ENCODE peak calls at places on chromosome 22, in seven cellular contexts. J is pancreas, D is GM12865, K is RWPE2, Y is brain microvascular endothelial cell, M is fibroblast of mammary gland, V is omental fat pad. E is an unnamed sample.

GRCh38 chr22:33932997-33933396 is 12.7 kb upstream of the LARGE1 start:
- DNase-seq in J (no peak), D (peak), K (no peak), Y (no peak), M (no peak), V (no peak), E (no peak)

GRCh38 chr22:39348909-39349505 is 784 bp upstream of the SYNGR1 start:
- DNase-seq in J (no peak), D (no peak), K (no peak), Y (no peak), M (no peak), V (no peak), E (no peak)

GRCh38 chr22:47206185-47206584 is 443.7 kb downstream of the TBC1D22A start:
- DNase-seq in J (no peak), D (no peak), K (no peak), Y (no peak), M (no peak), V (no peak), E (peak)

GRCh38 chr22:48301908-48302307 is 1525.8 kb downstream of the BRD1 start:
- DNase-seq in J (no peak), D (no peak), K (no peak), Y (no peak), M (no peak), V (no peak), E (no peak)

GRCh38 chr22:27801616-27802388 is at the start of gene MN1:
- DNase-seq in J (peak), D (peak), K (no peak), Y (no peak), M (peak), V (no peak), E (peak)

GRCh38 chr22:39859903-39860588 is 33.5 kb downstream of the ENTHD1 start:
- DNase-seq in J (no peak), D (peak), K (no peak), Y (no peak), M (no peak), V (no peak), E (no peak)

GRCh38 chr22:17381237-17381913 is 12.1 kb downstream of the CECR2 start:
- DNase-seq in J (no peak), D (no peak), K (no peak), Y (no peak), M (no peak), V (no peak), E (no peak)

GRCh38 chr22:40178417-40179409 is 988 bp downstream of the TNRC6B start:
- DNase-seq in J (peak), D (peak), K (no peak), Y (peak), M (peak), V (no peak), E (peak)

GRCh38 chr22:23904855-23905254 is 10.7 kb downstream of the MIF start:
- DNase-seq in J (no peak), D (peak), K (no peak), Y (no peak), M (no peak), V (no peak), E (no peak)

GRCh38 chr22:24951942-24952836 is at the start of gene KIAA1671:
- DNase-seq in J (peak), D (peak), K (peak), Y (peak), M (peak), V (peak), E (peak)

GRCh38 chr22:23689414-23689813 is 1.4 kb upstream of the RGL4 start:
- DNase-seq in J (peak), D (no peak), K (no peak), Y (no peak), M (no peak), V (no peak), E (no peak)

GRCh38 chr22:44580176-44580575 is 82.1 kb upstream of the RTL6 start:
- DNase-seq in J (peak), D (no peak), K (peak), Y (no peak), M (no peak), V (peak), E (no peak)

GRCh38 chr22:41341990-41342389 is 39.8 kb upstream of the TEF start:
- DNase-seq in J (no peak), D (peak), K (no peak), Y (no peak), M (peak), V (no peak), E (no peak)

GRCh38 chr22:44091021-44091721 is 67.1 kb downstream of the PARVB start:
- DNase-seq in J (no peak), D (peak), K (peak), Y (peak), M (peak), V (no peak), E (no peak)

GRCh38 chr22:41444360-41445170 is 2.0 kb downstream of the TOB2 start:
- DNase-seq in J (peak), D (peak), K (peak), Y (peak), M (peak), V (peak), E (peak)

GRCh38 chr22:24450600-24450999 is 23.2 kb downstream of the ADORA2A start:
- DNase-seq in J (no peak), D (no peak), K (peak), Y (no peak), M (no peak), V (no peak), E (no peak)

GRCh38 chr22:23652711-23653110 is 20.6 kb upstream of the DRICH1 start:
- DNase-seq in J (no peak), D (no peak), K (no peak), Y (no peak), M (no peak), V (no peak), E (no peak)

GRCh38 chr22:17946691-17947367 is 77.5 kb downstream of the MICAL3 start:
- DNase-seq in J (no peak), D (no peak), K (no peak), Y (no peak), M (no peak), V (no peak), E (no peak)

GRCh38 chr22:18110194-18110943 is at the start of gene TUBA8:
- DNase-seq in J (peak), D (peak), K (no peak), Y (peak), M (no peak), V (no peak), E (no peak)

GRCh38 chr22:48782817-48783511 is 1044.7 kb downstream of the BRD1 start:
- DNase-seq in J (no peak), D (no peak), K (no peak), Y (no peak), M (no peak), V (no peak), E (no peak)

GRCh38 chr22:44752285-44753188 is at the start of gene ARHGAP8:
- DNase-seq in J (peak), D (no peak), K (no peak), Y (no peak), M (no peak), V (no peak), E (peak)

GRCh38 chr22:48099671-48100070 is 1337.2 kb downstream of the TBC1D22A start:
- DNase-seq in J (no peak), D (no peak), K (no peak), Y (no peak), M (no peak), V (no peak), E (no peak)

GRCh38 chr22:44640618-44641155 is 61.3 kb upstream of the PRR5 start:
- DNase-seq in J (no peak), D (no peak), K (no peak), Y (no peak), M (no peak), V (no peak), E (no peak)

DNA sequence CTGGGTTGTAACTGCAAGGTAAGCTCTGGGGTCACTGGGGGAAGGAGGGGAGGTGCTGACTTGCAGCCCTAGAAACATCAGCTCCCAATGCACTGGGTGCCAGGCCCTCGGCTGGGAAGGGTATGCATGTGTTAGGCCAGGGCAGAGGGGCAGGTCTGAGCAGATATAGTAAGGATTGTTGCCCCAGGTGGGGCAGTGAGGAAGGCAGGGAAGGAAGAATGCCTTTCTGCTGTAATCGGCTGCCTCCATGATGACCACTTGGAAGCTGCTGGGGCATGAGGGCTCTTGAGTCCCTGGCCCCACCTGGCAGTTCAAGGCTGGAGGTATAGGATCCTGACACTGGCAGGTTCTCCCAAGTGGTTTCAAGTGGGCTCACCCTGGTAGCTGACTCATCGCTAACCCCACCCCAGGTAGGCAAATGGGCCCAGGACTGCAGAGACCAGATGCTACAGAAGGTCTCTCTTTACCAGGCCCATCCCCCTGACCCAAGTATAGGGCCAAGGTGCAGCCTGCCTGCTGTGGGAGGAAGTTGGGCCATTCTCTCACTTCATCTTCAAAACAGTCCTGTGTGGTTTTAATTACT is 56.7 kb downstream of the TIMP3 start:
- DNase-seq in J (no peak), D (no peak), K (no peak), Y (no peak), M (no peak), V (no peak), E (no peak)
- TF ChIP-seq CTCF in J (no peak), D (no peak), K (no peak), Y (no peak), M (no peak), V (no peak), E (no peak)

GRCh38 chr22:19809741-19810140 is 44.9 kb downstream of the GNB1L start:
- DNase-seq in J (peak), D (no peak), K (no peak), Y (no peak), M (no peak), V (no peak), E (no peak)

GRCh38 chr22:19808873-19809478 is 45.7 kb downstream of the GNB1L start:
- DNase-seq in J (peak), D (no peak), K (no peak), Y (no peak), M (no peak), V (no peak), E (no peak)

GRCh38 chr22:19811811-19812771 is 42.6 kb downstream of the GNB1L start:
- DNase-seq in J (peak), D (no peak), K (peak), Y (no peak), M (no peak), V (no peak), E (peak)

GRCh38 chr22:19811211-19811621 is 43.5 kb downstream of the GNB1L start:
- DNase-seq in J (peak), D (no peak), K (no peak), Y (no peak), M (no peak), V (no peak), E (peak)

GRCh38 chr22:19810381-19811141 is 44.1 kb downstream of the GNB1L start:
- DNase-seq in J (peak), D (no peak), K (no peak), Y (peak), M (peak), V (no peak), E (no peak)
- TF ChIP-seq CTCF in J (no peak), D (no peak), K (no peak), Y (no peak), M (no peak), V (no peak), E (no peak)

GRCh38 chr22:22460635-22461034 is 47.9 kb downstream of the ZNF280B start:
- DNase-seq in J (no peak), D (peak), K (no peak), Y (no peak), M (peak), V (no peak), E (no peak)

GRCh38 chr22:22458387-22458786 is 50.2 kb downstream of the ZNF280B start:
- DNase-seq in J (no peak), D (no peak), K (no peak), Y (no peak), M (no peak), V (no peak), E (no peak)

GRCh38 chr22:22461111-22461510 is 47.4 kb downstream of the ZNF280B start:
- DNase-seq in J (no peak), D (no peak), K (no peak), Y (no peak), M (no peak), V (no peak), E (no peak)

GRCh38 chr22:22460060-22460459 is 48.5 kb downstream of the ZNF280B start:
- DNase-seq in J (no peak), D (no peak), K (no peak), Y (no peak), M (no peak), V (no peak), E (no peak)

DNA sequence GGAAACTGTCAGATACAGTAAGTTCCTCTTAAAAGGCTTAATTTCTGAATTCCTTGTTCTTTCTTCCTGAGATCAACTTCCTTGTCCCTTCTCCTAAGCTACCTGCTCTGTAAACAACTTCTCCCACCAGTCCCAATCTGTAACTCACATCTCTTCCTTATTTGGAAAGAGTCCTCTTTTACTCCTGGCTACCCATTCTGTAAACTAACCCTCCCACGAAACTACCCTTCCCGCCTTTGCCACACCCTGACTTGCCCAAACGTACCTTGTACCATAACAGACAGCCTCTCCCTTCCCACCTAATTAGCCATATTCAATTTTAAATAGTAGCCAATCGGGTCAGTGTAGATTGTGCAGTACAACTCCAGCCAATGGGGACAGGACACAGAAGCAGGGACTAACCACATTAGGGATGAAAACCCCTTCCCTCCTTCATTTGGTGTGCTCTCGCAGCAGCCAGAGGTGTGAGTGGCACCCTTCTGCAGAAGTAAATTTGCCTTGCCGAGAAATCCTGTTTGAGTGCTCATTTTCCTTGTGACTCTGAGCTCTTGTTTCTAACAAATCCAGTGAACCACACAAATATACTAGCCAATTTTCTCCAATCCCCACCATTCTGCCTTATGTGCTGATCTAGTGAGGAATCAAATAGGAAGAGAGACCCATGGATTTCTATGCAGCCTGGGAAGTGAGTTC is 49.5 kb downstream of the ZNF280B start:
- DNase-seq in J (no peak), D (no peak), K (no peak), Y (no peak), M (no peak), V (no peak), E (no peak)
- TF ChIP-seq CTCF in J (no peak), D (no peak), K (no peak), Y (no peak), M (no peak), V (no peak), E (no peak)

DNA sequence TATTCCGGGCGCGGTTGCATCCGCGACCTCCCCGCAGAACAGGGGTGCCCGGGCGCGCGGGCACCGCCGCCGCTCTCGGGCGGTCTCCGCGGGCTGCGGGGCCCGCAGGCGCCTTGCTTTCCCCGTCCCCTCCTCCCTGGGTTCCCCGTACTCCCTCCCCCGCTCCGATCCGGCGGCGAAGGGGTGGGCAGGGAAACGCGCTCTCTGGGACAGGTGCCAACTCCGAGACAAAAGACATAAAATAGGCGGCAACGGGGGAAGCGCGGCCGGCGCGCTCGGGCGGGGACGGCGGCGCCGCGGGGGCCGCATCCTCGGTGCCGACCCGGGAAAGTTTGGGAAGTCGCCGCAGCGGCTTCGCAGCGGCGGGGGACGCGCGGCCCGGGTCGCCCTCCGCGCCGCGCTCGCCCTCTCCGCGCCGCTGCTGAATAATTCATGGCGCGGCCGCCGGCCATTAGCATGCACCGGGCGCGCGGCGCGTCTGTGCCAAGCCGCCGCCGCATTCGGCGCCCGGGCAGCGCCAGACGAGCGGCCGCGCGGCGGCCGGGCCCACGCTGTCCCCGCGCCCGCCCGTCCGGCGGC is 78.8 kb upstream of the PPARA start:
- DNase-seq in J (peak), D (peak), K (peak), Y (peak), M (peak), V (no peak), E (peak)
- TF ChIP-seq CTCF in J (no peak), D (no peak), K (no peak), Y (no peak), M (no peak), V (no peak), E (no peak)

GRCh38 chr22:38074181-38075104 is 9.5 kb downstream of the SLC16A8 start:
- DNase-seq in J (no peak), D (no peak), K (no peak), Y (no peak), M (no peak), V (no peak), E (no peak)
- TF ChIP-seq CTCF in J (no peak), D (no peak), K (no peak), Y (peak), M (peak), V (no peak), E (no peak)

DNA sequence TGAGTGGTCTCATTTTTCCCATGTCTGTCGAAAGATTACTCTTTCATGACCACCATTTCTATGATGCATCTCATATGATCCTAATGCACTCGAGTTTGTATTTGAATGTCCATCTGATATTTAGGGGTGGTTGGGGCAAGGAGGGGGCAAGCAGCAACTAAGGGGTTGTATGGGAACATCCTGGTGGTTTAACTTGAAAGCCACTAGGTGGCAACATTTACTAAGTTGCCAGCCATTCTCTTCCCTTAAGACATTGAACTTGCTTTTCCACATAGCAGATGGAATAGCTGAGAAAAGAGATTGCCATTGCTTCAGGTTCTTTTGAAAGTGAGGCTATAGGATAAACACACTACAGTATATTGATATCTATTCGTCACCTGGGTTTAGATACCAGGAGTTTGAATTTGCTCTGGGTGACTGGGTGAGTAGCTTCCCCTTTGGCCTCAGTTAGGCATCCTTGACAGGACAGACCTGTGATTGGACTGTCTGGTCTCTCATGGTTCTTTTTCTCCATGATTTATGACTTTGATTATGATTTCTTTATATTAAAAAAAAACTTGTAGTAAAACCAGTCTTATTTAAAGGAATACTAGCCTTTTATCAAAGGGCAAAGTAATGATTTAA is 32.4 kb downstream of the NF2 start:
- DNase-seq in J (no peak), D (peak), K (no peak), Y (no peak), M (peak), V (no peak), E (no peak)
- TF ChIP-seq CTCF in J (peak), D (peak), K (peak), Y (peak), M (peak), V (no peak), E (peak)

DNA sequence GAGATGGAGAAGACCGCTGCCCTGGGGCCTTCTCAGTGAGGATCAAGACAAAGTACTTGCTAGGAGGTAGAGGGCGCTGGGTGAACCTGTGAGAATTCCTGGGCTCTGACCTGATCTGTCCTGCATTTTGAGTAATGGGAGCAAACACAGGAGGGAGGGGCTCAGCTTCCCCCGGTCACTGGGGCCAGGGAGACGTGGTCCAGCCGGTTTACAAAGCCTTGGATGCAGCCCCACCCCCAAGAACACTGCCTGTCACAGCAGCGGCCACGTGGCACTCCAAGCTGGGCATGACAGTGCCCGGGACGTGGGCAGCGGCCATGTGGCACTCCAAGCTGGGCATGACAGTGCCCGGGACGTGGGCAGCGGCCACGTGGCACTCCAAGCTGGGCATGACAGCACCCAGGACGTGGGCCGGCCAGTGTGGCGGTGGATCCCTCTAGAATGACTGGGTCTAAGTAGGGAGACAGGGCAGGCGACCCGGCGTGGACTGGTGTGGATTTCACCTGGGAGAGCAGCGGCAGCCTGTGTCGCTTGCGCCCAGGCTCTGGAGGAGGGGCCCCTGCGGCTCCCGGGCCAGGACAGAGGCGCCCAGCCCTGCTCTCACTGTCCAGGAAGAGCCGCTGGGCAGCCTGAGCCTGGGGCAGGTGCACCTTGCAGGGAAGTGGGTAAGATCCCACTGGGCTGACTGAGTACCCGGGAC is 2.5 kb upstream of the TTLL8 start:
- DNase-seq in J (no peak), D (no peak), K (no peak), Y (no peak), M (no peak), V (no peak), E (no peak)
- TF ChIP-seq CTCF in J (no peak), D (no peak), K (no peak), Y (no peak), M (no peak), V (no peak), E (no peak)

DNA sequence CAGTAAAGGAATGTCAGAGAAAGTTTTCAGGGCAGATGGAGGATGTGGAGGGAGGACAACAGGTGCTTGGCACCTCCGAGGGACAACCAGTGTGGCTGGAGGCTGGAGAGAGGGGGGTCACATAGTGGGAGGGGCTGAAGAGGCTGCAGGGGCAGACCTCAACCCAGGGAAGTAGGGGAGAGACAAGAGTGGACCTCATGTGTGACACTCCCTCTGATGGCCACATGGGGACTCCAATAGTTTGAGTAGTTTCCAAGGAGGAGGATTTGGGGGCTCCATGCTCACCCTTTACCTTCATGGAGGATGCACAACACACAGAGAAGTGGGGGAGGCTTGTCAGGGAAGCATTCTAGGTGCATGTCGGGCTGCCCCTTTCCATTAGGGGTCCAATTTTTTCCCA is 35.1 kb upstream of the ASPHD2 start:
- DNase-seq in J (no peak), D (no peak), K (no peak), Y (no peak), M (no peak), V (no peak), E (no peak)
- TF ChIP-seq CTCF in J (no peak), D (peak), K (peak), Y (peak), M (peak), V (no peak), E (no peak)

GRCh38 chr22:49797706-49798105 is 30.0 kb downstream of the BRD1 start:
- DNase-seq in J (no peak), D (no peak), K (no peak), Y (no peak), M (no peak), V (no peak), E (no peak)
- TF ChIP-seq CTCF in J (no peak), D (no peak), K (no peak), Y (no peak), M (no peak), V (no peak), E (no peak)